ENCODE peak calls at places on chromosomes 6 and 20, in seven cellular contexts. W is stimulated activated CD4-positive, alpha-beta T cell treated with anti-CD3 and anti-CD28 coated beads, Interleukin-4, amount 100 ng/mL, for 48 hours; K is A172; E is pancreas; Z is skeletal muscle cell; F is NCI-H748 treated with DMSO at 0.1 percent for 48 hours; Y is ACHN. D is an unnamed sample.

GRCh38 chr6:154766993-154767392 is 33.8 kb downstream of the SCAF8 start:
- DNase-seq in Y (no peak), W (no peak), Z (no peak), K (no peak), E (no peak), F (no peak), D (no peak)

GRCh38 chr6:8529250-8529649 is 93.9 kb upstream of the SLC35B3 start:
- DNase-seq in Z (no peak), E (no peak), F (no peak), Y (no peak), K (no peak), W (no peak), D (no peak)

GRCh38 chr20:57391439-57392129 is 388 bp downstream of the RBM38 start:
- DNase-seq in W (no peak), Z (no peak), K (no peak), F (no peak), Y (no peak), E (no peak), D (no peak)

GRCh38 chr6:14189122-14189521 is 71.5 kb downstream of the CD83 start:
- DNase-seq in K (no peak), Z (no peak), E (no peak), W (no peak), F (no peak), Y (no peak), D (no peak)

GRCh38 chr6:38974389-38975133 is 74.0 kb upstream of the GLP1R start:
- DNase-seq in Z (peak), E (no peak), K (no peak), F (peak), W (no peak), Y (no peak), D (no peak)

GRCh38 chr6:147003186-147003585 is 201.0 kb upstream of the STXBP5 start:
- DNase-seq in F (no peak), Z (no peak), Y (no peak), W (no peak), E (no peak), K (no peak), D (no peak)

GRCh38 chr6:125310994-125311649 is 9.4 kb upstream of the HDDC2 start:
- DNase-seq in K (peak), W (no peak), F (peak), Y (peak), E (no peak), Z (no peak), D (no peak)

GRCh38 chr6:149318581-149319286 is 1.2 kb downstream of the TAB2 start:
- DNase-seq in Z (no peak), W (no peak), E (no peak), K (peak), Y (peak), F (peak), D (no peak)

GRCh38 chr6:98576811-98577210 is 257.6 kb upstream of the POU3F2 start:
- DNase-seq in F (no peak), E (no peak), W (no peak), Y (no peak), Z (no peak), K (peak), D (no peak)

GRCh38 chr6:56292505-56293181 is 45.3 kb upstream of the COL21A1 start:
- DNase-seq in Y (peak), F (peak), K (peak), E (peak), Z (peak), W (no peak), D (no peak)

GRCh38 chr20:21053002-21053762 is 53.0 kb downstream of the LINC00237 start:
- DNase-seq in Y (no peak), K (no peak), Z (no peak), W (no peak), F (peak), E (no peak), D (no peak)

GRCh38 chr20:23459431-23460112 is 6.9 kb upstream of the CST11 start:
- DNase-seq in K (no peak), Y (no peak), E (no peak), W (no peak), F (no peak), Z (no peak), D (no peak)

GRCh38 chr6:166567107-166567506 is 19.4 kb downstream of the RAMACL start:
- DNase-seq in K (peak), F (no peak), W (no peak), E (no peak), Y (peak), Z (peak), D (no peak)

GRCh38 chr20:4167261-4168004 is 152.1 kb upstream of the RNF24 start:
- DNase-seq in F (no peak), K (no peak), W (no peak), E (no peak), Z (no peak), Y (no peak), D (no peak)

GRCh38 chr6:13395272-13396237 is 67.2 kb upstream of the TBC1D7 start:
- DNase-seq in K (peak), Y (peak), Z (peak), F (no peak), E (peak), W (no peak), D (no peak)

GRCh38 chr6:63640062-63640461 is 4.5 kb downstream of the PHF3 start:
- DNase-seq in E (no peak), F (no peak), K (peak), Y (peak), W (no peak), Z (peak), D (no peak)